ENCODE peak calls at places on chromosomes 1 and 21, in eight cellular contexts. Z, E, G, O, F, Y, V and T are unnamed samples.

GRCh38 chr21:35925497-35925896 is 134.8 kb downstream of the SETD4 start:
- DNase-seq in Y (no peak), F (no peak), O (peak), V (peak), G (peak), E (no peak), Z (no peak), T (no peak)

GRCh38 chr1:245113649-245114048 is 41.1 kb upstream of the KIF26B start:
- DNase-seq in V (no peak), E (no peak), Y (no peak), G (no peak), Z (no peak), O (no peak), F (no peak), T (no peak)

GRCh38 chr1:154404511-154404931 is 622 bp upstream of the IL6R start:
- DNase-seq in F (no peak), V (no peak), E (no peak), G (no peak), Y (peak), O (no peak), Z (no peak), T (peak)

GRCh38 chr1:165910764-165911421 is 83.5 kb downstream of the UCK2 start:
- DNase-seq in Z (peak), V (peak), F (peak), E (no peak), O (no peak), G (no peak), Y (peak), T (peak)

GRCh38 chr1:19344372-19344810 is 32.3 kb downstream of the SLC66A1 start:
- DNase-seq in Y (no peak), F (peak), E (no peak), Z (peak), O (no peak), V (no peak), G (peak), T (peak)

GRCh38 chr1:83808536-83808935 is 190.4 kb downstream of the TTLL7 start:
- DNase-seq in Y (no peak), O (no peak), G (no peak), V (no peak), Z (no peak), E (no peak), F (no peak), T (no peak)

GRCh38 chr1:229786974-229787610 is 161.0 kb downstream of the URB2 start:
- DNase-seq in Z (peak), O (no peak), E (no peak), G (no peak), F (no peak), V (no peak), Y (no peak), T (no peak)

GRCh38 chr1:245363821-245364220 is 209.0 kb downstream of the KIF26B start:
- DNase-seq in Z (no peak), E (no peak), V (no peak), F (peak), O (peak), G (peak), Y (no peak), T (no peak)

GRCh38 chr1:58942759-58943191 is 158.9 kb upstream of the JUN start:
- DNase-seq in F (no peak), G (no peak), O (no peak), V (no peak), Z (peak), Y (no peak), E (no peak), T (no peak)

GRCh38 chr1:227855687-227856086 is 40.2 kb downstream of the PRSS38 start:
- DNase-seq in Y (no peak), F (no peak), V (no peak), Z (no peak), O (no peak), G (no peak), E (no peak), T (no peak)

GRCh38 chr1:109116286-109116685 is 2.4 kb downstream of the ELAPOR1 start:
- DNase-seq in Y (no peak), V (no peak), G (no peak), O (no peak), E (no peak), F (no peak), Z (no peak), T (no peak)

GRCh38 chr1:3547055-3548005 is 64.0 kb downstream of the MEGF6 start:
- DNase-seq in V (peak), Y (no peak), O (no peak), F (peak), Z (no peak), G (no peak), E (no peak), T (no peak)

GRCh38 chr21:21163904-21164303 is 165.7 kb downstream of the NCAM2 start:
- DNase-seq in V (no peak), O (peak), Z (peak), Y (no peak), G (peak), E (peak), F (peak), T (no peak)

GRCh38 chr1:15948600-15949452 is 27.1 kb downstream of the ZBTB17 start:
- DNase-seq in Z (peak), Y (no peak), V (peak), O (peak), E (no peak), F (peak), G (peak), T (peak)

GRCh38 chr1:8664887-8665286 is 152.6 kb downstream of the RERE start:
- DNase-seq in V (no peak), Y (no peak), F (no peak), O (no peak), Z (no peak), G (no peak), E (no peak), T (no peak)

GRCh38 chr1:198756470-198756869 is 117.6 kb downstream of the PTPRC start:
- DNase-seq in O (peak), G (peak), Z (peak), V (no peak), E (no peak), F (no peak), Y (no peak), T (no peak)

GRCh38 chr1:188670837-188671236 is 1806.8 kb downstream of the BRINP3 start:
- DNase-seq in V (no peak), F (peak), O (peak), Y (no peak), G (peak), Z (peak), E (no peak), T (no peak)

GRCh38 chr1:26268290-26269197 is 11.3 kb upstream of the SH3BGRL3 start:
- DNase-seq in Y (no peak), Z (no peak), F (no peak), E (no peak), V (no peak), O (no peak), G (no peak), T (no peak)

GRCh38 chr21:32253215-32253641 is 25.6 kb downstream of the MIS18A start:
- DNase-seq in Z (peak), E (no peak), V (peak), F (peak), G (peak), Y (no peak), O (no peak), T (no peak)

GRCh38 chr1:100894622-100895539 is at the start of gene EXTL2:
- DNase-seq in G (peak), E (peak), Z (peak), O (peak), V (peak), Y (peak), F (peak), T (peak)

GRCh38 chr21:37421306-37421705 is 54.7 kb downstream of the DYRK1A start:
- DNase-seq in O (no peak), F (no peak), Y (no peak), Z (no peak), V (no peak), G (no peak), E (no peak), T (no peak)

GRCh38 chr1:19042675-19043578 is 86.5 kb upstream of the IFFO2 start:
- DNase-seq in Y (peak), V (no peak), Z (no peak), F (no peak), E (no peak), G (no peak), O (no peak), T (peak)

GRCh38 chr1:59422921-59423575 is 126.2 kb downstream of the FGGY start:
- DNase-seq in E (no peak), V (peak), Y (peak), F (peak), O (no peak), G (no peak), Z (peak), T (peak)

GRCh38 chr1:204924013-204924759 is 53.5 kb downstream of the NFASC start:
- DNase-seq in O (no peak), F (peak), Z (peak), E (no peak), Y (no peak), G (no peak), V (no peak), T (no peak)

GRCh38 chr1:174040387-174040786 is 18.2 kb upstream of the RC3H1 start:
- DNase-seq in O (peak), G (peak), V (no peak), F (peak), Y (no peak), E (peak), Z (peak), T (no peak)

GRCh38 chr1:2821970-2822620 is 20.6 kb upstream of the TTC34 start:
- DNase-seq in V (peak), E (no peak), O (no peak), G (no peak), Y (no peak), Z (peak), F (no peak), T (no peak)

GRCh38 chr1:17672226-17672625 is 82.9 kb upstream of the ACTL8 start:
- DNase-seq in F (no peak), V (no peak), Z (no peak), E (no peak), Y (no peak), O (no peak), G (no peak), T (no peak)

GRCh38 chr1:42930178-42931107 is 28.2 kb downstream of the SLC2A1 start:
- DNase-seq in Z (no peak), G (no peak), F (no peak), Y (no peak), E (no peak), O (no peak), V (no peak), T (peak)

GRCh38 chr1:181204530-181204929 is 116.0 kb downstream of the IER5 start:
- DNase-seq in F (no peak), E (no peak), G (no peak), Z (no peak), V (no peak), O (no peak), Y (peak), T (no peak)

GRCh38 chr1:228794173-228794572 is 58.9 kb downstream of the RHOU start:
- DNase-seq in O (peak), Y (no peak), G (no peak), F (no peak), V (no peak), E (no peak), Z (peak), T (no peak)

GRCh38 chr1:161743231-161743630 is 6.4 kb upstream of the DUSP12 start:
- DNase-seq in O (no peak), Z (no peak), G (no peak), F (peak), E (no peak), Y (no peak), V (no peak), T (no peak)

GRCh38 chr1:91400133-91400725 is 4.4 kb downstream of the HFM1 start:
- DNase-seq in Y (no peak), E (no peak), Z (no peak), V (no peak), F (no peak), O (no peak), G (no peak), T (no peak)

GRCh38 chr21:34360488-34361241 is 3.1 kb upstream of the KCNE2 start:
- DNase-seq in G (no peak), Y (peak), E (no peak), F (no peak), Z (no peak), O (no peak), V (no peak), T (no peak)

GRCh38 chr1:198829948-198830347 is 191.1 kb downstream of the PTPRC start:
- DNase-seq in E (no peak), Y (no peak), V (no peak), F (no peak), O (peak), Z (peak), G (peak), T (no peak)

GRCh38 chr1:185317886-185318310 is 855 bp upstream of the IVNS1ABP start:
- DNase-seq in G (no peak), V (peak), Y (peak), Z (peak), F (peak), O (no peak), E (peak), T (no peak)

GRCh38 chr1:36612881-36613280 is 130.2 kb upstream of the CSF3R start:
- DNase-seq in O (no peak), Y (no peak), F (no peak), Z (no peak), V (no peak), E (no peak), G (no peak), T (no peak)
- H3K4me3 ChIP-seq in O (no peak), Y (no peak), F (no peak), Z (no peak), V (no peak), E (no peak), G (no peak), T (no peak)

DNA sequence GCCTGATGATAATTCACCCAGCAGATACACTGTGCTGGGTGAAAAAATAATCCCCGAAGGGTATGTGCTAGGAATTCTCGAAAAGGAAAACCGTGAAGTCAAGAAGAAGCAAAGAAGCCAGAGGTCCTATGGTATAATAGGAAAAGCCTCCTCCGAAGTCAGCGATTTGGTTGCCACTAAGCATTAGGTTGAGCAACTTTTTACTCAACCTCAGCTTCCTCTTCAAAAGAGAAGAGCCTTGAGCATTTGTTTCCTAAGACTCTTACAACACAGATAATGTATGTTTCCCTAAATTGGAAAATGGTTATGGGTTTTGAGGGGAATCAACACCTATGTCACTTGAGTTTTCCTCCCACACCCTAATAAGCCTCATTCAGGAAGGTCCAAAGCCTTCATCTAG is 21.3 kb upstream of the MNDA start:
- DNase-seq in O (no peak), F (no peak), Y (no peak), Z (no peak), E (no peak), G (no peak), V (no peak), T (no peak)
- H3K4me3 ChIP-seq in O (no peak), F (no peak), Y (no peak), Z (no peak), E (no peak), G (no peak), V (no peak), T (no peak)

DNA sequence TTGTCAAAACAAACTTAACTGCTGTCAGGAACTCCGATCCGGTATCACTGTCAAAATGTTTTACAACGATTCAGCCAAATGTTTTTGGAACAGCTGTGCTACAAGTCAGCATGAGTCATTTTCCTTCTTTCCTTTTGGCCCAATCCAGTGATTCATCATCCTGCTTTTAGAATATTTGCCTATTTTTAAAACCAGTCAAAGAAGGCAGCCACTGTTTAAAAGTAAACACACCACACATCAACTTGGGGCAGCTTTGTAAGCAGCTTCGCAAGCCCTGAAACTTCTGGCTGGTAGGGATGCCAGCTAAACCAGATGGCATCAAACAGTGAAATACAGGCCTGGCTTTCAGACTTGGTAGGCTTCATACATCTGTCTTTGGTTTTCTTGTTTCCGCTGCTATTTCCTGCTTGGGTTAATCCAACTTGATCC is 14.9 kb downstream of the MAP3K7CL start:
- DNase-seq in Z (peak), V (peak), F (peak), E (peak), Y (no peak), G (peak), O (peak), T (no peak)
- H3K4me3 ChIP-seq in Z (no peak), V (no peak), F (no peak), E (no peak), Y (no peak), G (no peak), O (no peak), T (no peak)

DNA sequence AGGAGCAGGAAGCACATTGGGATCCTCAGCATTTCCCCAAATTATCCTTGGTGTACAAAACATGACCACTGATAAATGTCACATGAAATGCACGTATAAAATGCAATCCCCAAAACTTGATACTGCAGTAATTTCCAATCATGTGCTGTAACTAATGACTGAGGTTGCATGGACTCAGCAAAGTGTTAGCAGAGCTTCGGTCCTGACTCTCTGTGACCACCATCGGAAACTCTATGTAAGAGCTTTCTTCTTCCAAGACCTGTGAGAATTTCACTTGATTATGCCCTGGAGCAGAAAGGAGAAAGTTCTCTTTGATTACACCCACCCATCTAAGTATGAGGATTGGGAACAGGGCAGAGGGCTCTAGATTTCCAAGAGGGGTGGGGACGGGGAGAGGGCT is 908 bp downstream of the CD53 start:
- DNase-seq in V (no peak), O (no peak), G (no peak), Z (no peak), E (no peak), F (no peak), Y (no peak), T (no peak)
- H3K4me3 ChIP-seq in V (no peak), O (no peak), G (no peak), Z (no peak), E (no peak), F (no peak), Y (peak), T (peak)

GRCh38 chr1:11690669-11691301 is 725 bp upstream of the DRAXIN start:
- DNase-seq in V (no peak), G (no peak), O (no peak), Y (no peak), F (peak), E (no peak), Z (no peak), T (no peak)
- H3K4me3 ChIP-seq in V (no peak), G (no peak), O (no peak), Y (peak), F (peak), E (peak), Z (no peak), T (peak)

GRCh38 chr1:116833655-116834054 is 76.1 kb upstream of the PTGFRN start:
- DNase-seq in O (no peak), V (no peak), F (no peak), Y (no peak), Z (no peak), E (no peak), G (no peak), T (no peak)

GRCh38 chr1:116835161-116835560 is 74.6 kb upstream of the PTGFRN start:
- DNase-seq in V (no peak), O (no peak), E (no peak), G (no peak), F (no peak), Y (no peak), Z (no peak), T (no peak)

GRCh38 chr1:116834605-116835004 is 75.1 kb upstream of the PTGFRN start:
- DNase-seq in Y (no peak), V (no peak), Z (no peak), F (no peak), E (no peak), G (no peak), O (no peak), T (no peak)

GRCh38 chr1:116832268-116832931 is 77.3 kb upstream of the PTGFRN start:
- DNase-seq in Y (no peak), V (no peak), F (no peak), E (no peak), Z (no peak), G (no peak), O (no peak), T (no peak)

GRCh38 chr1:116832932-116833578 is 76.7 kb upstream of the PTGFRN start:
- DNase-seq in F (no peak), Y (no peak), O (no peak), G (no peak), Z (no peak), V (no peak), E (no peak), T (no peak)
- H3K4me3 ChIP-seq in F (no peak), Y (no peak), O (no peak), G (no peak), Z (no peak), V (no peak), E (no peak), T (no peak)

GRCh38 chr21:15061284-15061683 is 3.5 kb downstream of the NRIP1 start:
- DNase-seq in V (no peak), O (no peak), F (no peak), Y (no peak), E (no peak), Z (no peak), G (no peak), T (no peak)

GRCh38 chr21:15063821-15064575 is 802 bp downstream of the NRIP1 start:
- DNase-seq in F (peak), Y (peak), Z (peak), G (no peak), E (no peak), V (peak), O (peak), T (peak)

GRCh38 chr21:15061747-15062146 is 3.1 kb downstream of the NRIP1 start:
- DNase-seq in Z (no peak), Y (no peak), E (no peak), G (no peak), V (no peak), O (no peak), F (no peak), T (no peak)

GRCh38 chr21:15063081-15063820 is 1.5 kb downstream of the NRIP1 start:
- DNase-seq in Z (peak), O (peak), G (peak), Y (no peak), E (no peak), F (peak), V (no peak), T (no peak)

DNA sequence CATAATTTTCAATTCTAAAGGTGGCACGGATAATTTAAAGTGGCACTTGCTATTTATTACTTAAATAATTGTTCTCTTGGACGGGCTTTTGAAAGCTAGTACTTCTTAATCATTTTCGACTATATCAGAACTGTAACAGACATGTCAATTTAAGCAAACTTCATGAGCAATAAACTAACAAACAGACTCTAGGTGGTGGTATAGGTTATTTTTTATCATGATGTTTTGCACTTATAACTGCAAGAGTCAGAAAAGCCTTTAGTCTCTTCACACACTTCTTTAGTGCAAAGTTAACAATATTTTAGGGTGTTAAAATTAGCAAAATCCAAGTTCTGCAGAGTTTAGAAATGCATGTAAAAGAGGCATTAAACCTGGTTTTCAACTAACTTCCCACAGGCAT is 2.2 kb downstream of the NRIP1 start:
- DNase-seq in V (no peak), F (no peak), Z (peak), O (peak), Y (no peak), G (no peak), E (no peak), T (no peak)
- H3K4me3 ChIP-seq in V (no peak), F (peak), Z (peak), O (peak), Y (peak), G (peak), E (peak), T (peak)

DNA sequence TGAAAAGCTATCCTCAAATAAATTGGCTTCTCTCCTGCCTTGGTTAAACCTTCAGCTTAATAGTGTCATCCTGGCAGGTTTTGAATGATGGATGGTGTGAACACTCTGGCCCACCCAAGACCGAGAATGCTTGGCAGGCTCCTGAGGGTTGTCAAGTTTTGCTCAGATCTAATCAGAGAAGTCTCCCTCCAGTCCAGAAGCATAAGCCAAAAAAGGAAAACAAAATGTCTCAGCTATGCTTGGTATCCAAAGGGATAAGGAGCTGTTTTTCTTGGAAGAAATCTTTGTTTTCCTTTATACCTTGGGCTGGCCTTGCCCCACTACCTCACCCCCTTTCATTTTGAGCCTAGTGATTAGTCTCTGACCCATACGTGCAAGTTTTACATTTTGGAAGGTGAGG is 172.7 kb downstream of the CRB1 start:
- DNase-seq in V (no peak), F (no peak), G (no peak), Y (no peak), O (no peak), Z (peak), E (no peak), T (no peak)
- H3K4me3 ChIP-seq in V (no peak), F (no peak), G (no peak), Y (no peak), O (no peak), Z (no peak), E (no peak), T (no peak)

GRCh38 chr1:30635386-30635975 is 87.9 kb downstream of the MATN1 start:
- DNase-seq in O (no peak), E (no peak), V (no peak), Z (no peak), Y (no peak), G (no peak), F (no peak), T (no peak)
- H3K4me3 ChIP-seq in O (no peak), E (no peak), V (no peak), Z (no peak), Y (no peak), G (no peak), F (no peak), T (no peak)